ENCODE peak calls at places on chromosomes 2 and 18, in ten cellular contexts. M is IMR-90, B is GM20000, Q is endothelial cell, L is tibial artery, D is dorsolateral prefrontal cortex, T is A549, V is OCI-LY7, R is HFFc6, N is cardiac muscle cell. O is an unnamed sample.

GRCh38 chr2:179440642-179441251 is 176.1 kb upstream of the SESTD1 start:
- DNase-seq in R (peak), L (no peak), V (peak), T (no peak), M (peak), B (peak), Q (no peak), N (peak), D (no peak), O (peak)

GRCh38 chr2:238784671-238785527 is 63.0 kb upstream of the TWIST2 start:
- DNase-seq in Q (peak), B (peak), V (peak), T (peak), N (peak), R (peak), M (peak), D (peak), L (peak), O (peak)

GRCh38 chr2:54595999-54596903 is 127.2 kb upstream of the EML6 start:
- DNase-seq in V (no peak), D (no peak), L (no peak), T (no peak), N (no peak), R (no peak), M (no peak), B (no peak), Q (no peak), O (no peak)

GRCh38 chr2:143171817-143172216 is 42.6 kb downstream of the ARHGAP15 start:
- DNase-seq in N (peak), M (peak), B (no peak), D (no peak), T (no peak), V (no peak), Q (no peak), R (peak), L (no peak), O (no peak)

GRCh38 chr2:121245913-121246312 is 39.1 kb downstream of the TFCP2L1 start:
- DNase-seq in Q (no peak), V (no peak), D (peak), R (no peak), N (no peak), L (peak), T (no peak), M (no peak), B (no peak), O (no peak)

GRCh38 chr2:100200985-100201384 is 58.6 kb upstream of the AFF3 start:
- DNase-seq in M (peak), T (no peak), N (no peak), L (no peak), D (no peak), B (no peak), R (no peak), Q (no peak), V (no peak), O (no peak)

GRCh38 chr2:175844169-175844568 is 157.9 kb downstream of the LNPK start:
- DNase-seq in D (no peak), Q (no peak), L (no peak), V (no peak), M (peak), T (no peak), B (no peak), N (peak), R (peak), O (no peak)

GRCh38 chr2:121491566-121491965 is 39.1 kb upstream of the RNU4ATAC start:
- DNase-seq in T (no peak), Q (no peak), D (no peak), V (no peak), N (no peak), L (no peak), R (no peak), B (no peak), M (no peak), O (no peak)

GRCh38 chr2:9493478-9493877 is 19.1 kb downstream of the IAH1 start:
- DNase-seq in B (no peak), L (no peak), M (no peak), R (no peak), D (no peak), N (no peak), Q (no peak), T (no peak), V (no peak), O (no peak)

GRCh38 chr2:3659447-3660432 is 1.7 kb downstream of the ALLC start:
- DNase-seq in N (peak), D (peak), B (no peak), Q (no peak), R (no peak), M (peak), L (peak), V (no peak), T (no peak), O (no peak)

GRCh38 chr2:144325086-144325485 is 194.8 kb downstream of the ZEB2 start:
- DNase-seq in Q (no peak), V (peak), R (no peak), B (peak), T (no peak), D (no peak), N (no peak), M (no peak), L (no peak), O (peak)

GRCh38 chr2:652881-653480 is 24.2 kb downstream of the TMEM18 start:
- DNase-seq in D (no peak), N (no peak), M (no peak), T (no peak), B (no peak), V (no peak), L (no peak), R (no peak), Q (no peak), O (no peak)

GRCh38 chr2:126970583-126970982 is 71.9 kb downstream of the TEX51 start:
- DNase-seq in V (no peak), Q (no peak), D (no peak), N (no peak), R (no peak), B (no peak), L (no peak), T (no peak), M (no peak), O (no peak)

GRCh38 chr2:242030858-242031257 is 161.3 kb downstream of the RTP5 start:
- DNase-seq in R (no peak), L (no peak), Q (no peak), M (no peak), T (no peak), V (no peak), D (no peak), B (no peak), N (no peak), O (no peak)

GRCh38 chr18:51151568-51152511 is 45.6 kb downstream of the MEX3C start:
- DNase-seq in R (no peak), T (no peak), Q (no peak), B (peak), M (no peak), L (no peak), N (no peak), V (peak), D (no peak), O (peak)
- TF ChIP-seq CTCF in R (no peak), T (no peak), Q (no peak), B (peak), M (no peak), L (no peak), N (no peak), V (peak), D (no peak), O (peak)

GRCh38 chr2:13413989-13414388 is 697.3 kb downstream of the TRIB2 start:
- DNase-seq in Q (no peak), V (no peak), B (no peak), M (no peak), L (no peak), R (no peak), D (no peak), T (no peak), N (no peak), O (no peak)

GRCh38 chr2:13414907-13415306 is 698.2 kb downstream of the TRIB2 start:
- DNase-seq in V (no peak), T (no peak), M (no peak), N (no peak), L (no peak), R (no peak), D (no peak), B (no peak), Q (no peak), O (no peak)
- TF ChIP-seq CTCF in V (no peak), T (no peak), M (no peak), N (no peak), L (no peak), R (no peak), D (no peak), B (no peak), Q (no peak), O (no peak)

GRCh38 chr2:231932985-231933915 is 7.1 kb upstream of the NPPC start:
- DNase-seq in V (peak), B (no peak), M (no peak), D (no peak), T (no peak), N (no peak), R (no peak), Q (no peak), L (no peak), O (no peak)
- TF ChIP-seq CTCF in V (peak), B (no peak), M (no peak), D (no peak), T (no peak), N (no peak), R (no peak), Q (no peak), L (no peak), O (no peak)

GRCh38 chr2:111884592-111884964 is 585 bp upstream of the ANAPC1 start:
- DNase-seq in T (no peak), R (no peak), V (no peak), N (no peak), B (no peak), L (no peak), Q (peak), D (no peak), M (no peak), O (no peak)

GRCh38 chr2:111883661-111884591 is at the start of gene ANAPC1:
- DNase-seq in T (peak), Q (peak), V (peak), L (peak), D (peak), B (peak), N (peak), M (peak), R (peak), O (peak)
- TF ChIP-seq CTCF in T (no peak), Q (no peak), V (no peak), L (no peak), D (no peak), B (no peak), N (no peak), M (no peak), R (peak), O (no peak)

DNA sequence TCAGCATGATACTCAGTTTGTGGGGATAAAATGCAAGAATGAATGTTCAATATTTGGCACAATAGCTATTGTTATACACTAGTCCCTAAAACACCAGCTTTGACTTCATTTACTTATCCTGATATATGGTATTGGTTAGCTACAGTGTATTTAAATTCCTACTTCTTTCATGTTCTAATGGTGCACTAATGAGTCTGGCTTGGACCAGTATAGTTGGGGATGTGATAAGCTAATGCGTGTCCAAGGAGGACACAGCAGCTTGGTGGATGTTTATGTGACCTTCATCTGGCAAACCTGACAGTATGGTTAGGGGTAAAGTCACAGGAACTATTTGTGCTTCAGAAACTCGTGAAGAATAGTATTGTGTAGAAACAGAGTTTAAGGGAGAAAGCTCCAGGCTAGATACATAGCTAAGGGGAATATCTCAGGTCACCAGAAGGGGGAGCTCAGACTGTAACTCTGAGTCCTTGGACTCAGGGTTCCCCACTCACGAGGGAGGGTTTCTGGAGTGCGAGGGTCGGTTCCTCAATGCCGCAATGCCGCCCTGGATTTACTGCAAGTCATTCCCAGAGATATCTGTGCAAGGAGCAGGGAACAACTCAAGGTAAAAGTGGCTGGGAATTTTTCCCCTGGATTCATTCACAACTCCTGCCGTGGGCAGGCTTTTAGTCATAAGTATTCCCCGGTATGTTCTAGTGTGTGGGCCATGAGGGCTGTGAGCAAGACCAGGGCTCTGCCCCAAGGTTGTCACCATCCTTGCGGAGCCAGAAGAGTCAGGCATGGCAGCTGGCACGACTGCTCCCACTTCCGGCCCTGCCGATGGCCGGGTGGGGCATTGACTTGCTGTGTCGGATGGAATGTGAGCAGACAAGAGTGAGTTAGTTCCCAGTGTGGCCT is 14.5 kb downstream of the IL1R2 start:
- DNase-seq in B (peak), L (no peak), T (peak), Q (peak), N (peak), V (peak), R (peak), M (peak), D (no peak), O (peak)
- TF ChIP-seq CTCF in B (peak), L (peak), T (peak), Q (peak), N (peak), V (peak), R (peak), M (peak), D (peak), O (peak)

GRCh38 chr2:85772019-85772745 is 18.4 kb downstream of the ATOH8 start:
- DNase-seq in V (no peak), D (peak), T (peak), R (peak), Q (no peak), M (peak), B (no peak), L (peak), N (peak), O (no peak)
- TF ChIP-seq CTCF in V (no peak), D (peak), T (peak), R (peak), Q (no peak), M (peak), B (no peak), L (peak), N (peak), O (no peak)

DNA sequence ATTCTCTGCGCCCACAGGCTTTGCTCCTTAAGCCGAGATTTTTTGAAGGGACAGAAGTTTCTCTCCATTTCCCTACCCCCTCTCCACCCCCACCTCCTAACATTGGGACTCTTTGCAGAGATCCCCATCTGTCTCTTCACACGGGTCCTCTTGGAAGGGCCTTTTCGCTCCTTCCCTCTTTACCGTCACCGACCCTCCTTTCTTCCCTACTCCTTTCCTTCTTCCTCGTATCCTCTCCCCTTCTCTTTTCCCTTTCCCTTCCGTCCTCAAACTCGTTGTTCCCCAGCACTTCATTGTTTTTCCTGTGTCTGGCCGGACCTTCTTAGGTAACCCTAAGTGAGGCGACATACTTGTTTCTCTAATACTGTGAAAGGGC is 660 bp downstream of the COPS7B start:
- DNase-seq in B (no peak), L (no peak), Q (no peak), T (no peak), D (no peak), M (no peak), R (no peak), V (no peak), N (no peak), O (no peak)
- TF ChIP-seq CTCF in B (no peak), L (no peak), Q (no peak), T (no peak), D (no peak), M (no peak), R (no peak), V (no peak), N (no peak), O (no peak)

O was measured in GM13977.